ENCODE peak calls at places on chromosomes 4 and X, in eight cellular contexts. E is IMR-90, O is upper lobe of left lung, H is esophagus squamous epithelium, Y is Peyer's patch, I is transverse colon, K is suprapubic skin, D is adrenal gland. J is an unnamed sample.
A peak's percentile ranks its signal among the peaks of the same experiment; 100 is the strongest.

GRCh38 chr4:145843148-145843547 is 95.5 kb downstream of the ZNF827 start:
- DNase-seq in E (peak; percentile 83), O (no peak), H (no peak), Y (no peak), I (no peak), K (no peak), D (no peak), J (no peak)

GRCh38 chr4:139933541-139933940 is 220.4 kb downstream of the MAML3 start:
- DNase-seq in E (no peak), O (no peak), H (no peak), Y (peak; percentile 62), I (no peak), K (no peak), D (no peak), J (no peak)

GRCh38 chr4:83387922-83388676 is 53.5 kb upstream of the HPSE start:
- DNase-seq in E (no peak), O (no peak), H (no peak), Y (no peak), I (no peak), K (no peak), D (peak; percentile 74), J (no peak)

GRCh38 chrX:17788439-17788838 is 51.1 kb downstream of the SCML1 start:
- DNase-seq in E (peak; percentile 16), O (peak; percentile 38), H (no peak), Y (peak; percentile 51), I (peak; percentile 24), K (no peak), D (peak; percentile 41), J (no peak)

GRCh38 chr4:55345980-55346850 is at the start of gene SRD5A3:
- DNase-seq in E (peak; percentile 71), O (peak; percentile 88), H (peak; percentile 24), Y (peak; percentile 92), I (peak; percentile 90), K (peak; percentile 88), D (peak; percentile 87), J (peak; percentile 97)

GRCh38 chr4:181701219-181701618 is 542.0 kb upstream of the TENM3 start:
- DNase-seq in E (peak; percentile 15), O (no peak), H (no peak), Y (no peak), I (no peak), K (no peak), D (no peak), J (no peak)

GRCh38 chrX:41250867-41251266 is 83.1 kb upstream of the DDX3X start:
- DNase-seq in E (no peak), O (no peak), H (no peak), Y (no peak), I (no peak), K (no peak), D (no peak), J (no peak)

GRCh38 chrX:33178690-33179089 is 32.7 kb downstream of the DMD start:
- DNase-seq in E (no peak), O (no peak), H (no peak), Y (no peak), I (no peak), K (no peak), D (no peak), J (no peak)

GRCh38 chr4:169407217-169407845 is 136.6 kb upstream of the SH3RF1 start:
- DNase-seq in E (peak; percentile 66), O (no peak), H (no peak), Y (no peak), I (no peak), K (no peak), D (no peak), J (no peak)

GRCh38 chrX:137573356-137574101 is 7.6 kb downstream of the ZIC3 start:
- DNase-seq in E (no peak), O (no peak), H (no peak), Y (no peak), I (no peak), K (no peak), D (no peak), J (no peak)

GRCh38 chr4:149292422-149293055 is 523.1 kb downstream of the IQCM start:
- DNase-seq in E (no peak), O (no peak), H (no peak), Y (no peak), I (no peak), K (no peak), D (no peak), J (no peak)

GRCh38 chr4:7323872-7324650 is 110.7 kb downstream of the PSAPL1 start:
- DNase-seq in E (no peak), O (no peak), H (no peak), Y (no peak), I (no peak), K (no peak), D (no peak), J (peak; percentile 76)

GRCh38 chrX:994780-995179 is 217.7 kb downstream of the CRLF2 start:
- DNase-seq in E (no peak), O (no peak), H (no peak), Y (no peak), I (no peak), K (no peak), D (no peak), J (no peak)

DNA sequence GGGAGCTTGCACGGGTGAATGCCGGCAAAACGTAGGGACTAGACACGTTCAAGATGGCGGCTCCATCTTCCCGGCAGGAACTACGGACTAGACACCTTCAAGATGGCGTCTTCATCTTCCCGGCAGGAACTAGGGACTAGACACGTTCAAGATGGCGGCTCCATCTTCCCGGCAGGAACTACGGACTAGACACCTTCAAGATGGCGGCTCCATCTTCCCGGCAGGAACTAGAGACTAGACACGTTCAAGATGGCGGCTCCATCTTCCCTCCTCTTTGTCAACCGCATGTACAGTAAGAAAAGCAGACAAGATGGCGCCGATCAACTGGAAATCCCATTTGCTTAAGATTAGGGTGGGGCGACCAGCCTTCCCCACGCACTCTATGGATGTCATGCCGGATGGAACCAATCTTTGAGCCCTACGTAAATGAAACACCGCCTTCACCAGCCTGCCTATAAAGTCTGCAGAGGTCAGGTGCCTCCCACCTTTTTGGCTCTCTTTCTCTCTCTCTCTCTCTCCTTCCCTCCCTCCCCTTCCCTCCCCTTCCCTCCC is 222.4 kb downstream of the CRLF2 start:
- DNase-seq in E (peak; percentile 56), O (peak; percentile 92), H (peak; percentile 77), Y (no peak), I (peak; percentile 73), K (peak; percentile 80), D (peak; percentile 53), J (peak; percentile 92)
- H3K4me3 ChIP-seq in E (peak overlapping the region; percentile 21), O (no peak overlapping the region), H (peak overlapping the region; percentile 58), Y (no peak overlapping the region), I (no peak overlapping the region), K (no peak overlapping the region), D (peak overlapping the region; percentile 47), J (no peak overlapping the region)

GRCh38 chr4:41538887-41539498 is 1.0 kb downstream of the LIMCH1 start:
- DNase-seq in E (no peak), O (no peak), H (no peak), Y (no peak), I (no peak), K (no peak), D (peak; percentile 60), J (peak; percentile 77)
- TF ChIP-seq POLR2A in E (no peak), O (no peak), H (no peak), Y (no peak), I (no peak), K (no peak), D (no peak), J (no peak)

GRCh38 chrX:150899191-150899757 is 806 bp upstream of the CD99L2 start:
- DNase-seq in E (peak; percentile 6), O (peak; percentile 59), H (no peak), Y (peak; percentile 59), I (peak; percentile 58), K (no peak), D (peak; percentile 46), J (peak; percentile 90)
- H3K4me3 ChIP-seq in E (peak overlapping the region; percentile 70), O (peak overlapping the region; percentile 65), H (peak overlapping the region; percentile 77), Y (peak overlapping the region; percentile 83), I (peak overlapping the region; percentile 77), K (peak overlapping the region; percentile 71), D (peak overlapping the region; percentile 72), J (peak overlapping the region; percentile 48)

GRCh38 chrX:107775000-107775733 is 420 bp downstream of the TSC22D3 start:
- DNase-seq in E (no peak), O (no peak), H (no peak), Y (no peak), I (peak; percentile 15), K (no peak), D (peak; percentile 11), J (no peak)
- TF ChIP-seq POLR2A in E (no peak), O (no peak), H (no peak), Y (no peak), I (no peak), K (no peak), D (no peak), J (no peak)

DNA sequence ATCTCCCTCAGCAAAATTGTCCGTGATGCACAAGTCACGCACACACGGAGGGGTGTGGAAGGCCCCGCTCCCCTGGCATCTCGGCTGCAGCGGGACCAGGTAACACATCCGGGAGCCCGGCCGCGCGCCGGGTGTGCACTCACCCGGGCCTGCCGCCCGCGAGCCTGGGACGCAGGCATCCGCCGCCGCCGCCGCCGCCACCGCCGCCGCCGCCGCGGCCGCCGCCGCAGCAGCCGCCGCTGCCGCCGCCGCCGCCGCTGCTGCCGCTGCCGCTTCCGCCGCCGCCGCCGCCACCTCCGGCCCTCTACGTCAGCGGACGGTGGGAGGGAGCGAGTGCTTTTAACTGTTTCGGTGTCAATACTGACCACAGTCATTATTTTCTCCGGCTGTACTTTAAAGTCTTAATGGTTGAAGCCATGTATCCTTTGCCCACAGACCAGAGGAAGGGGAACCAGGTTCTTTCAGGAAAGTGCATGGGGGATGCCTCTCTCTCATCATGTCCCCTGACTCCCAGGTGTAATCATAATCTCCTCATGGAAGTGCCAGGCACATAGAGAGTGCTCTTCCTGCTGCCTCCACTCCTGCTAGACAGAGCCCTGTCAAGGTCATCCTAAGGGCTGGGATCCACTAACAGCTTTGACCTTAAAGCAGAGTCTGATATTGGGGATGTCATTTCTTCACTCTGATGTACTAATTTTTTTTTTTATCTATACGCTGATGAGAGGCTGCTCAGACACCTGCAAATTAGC is 38.0 kb downstream of the MAGEE2 start:
- DNase-seq in E (no peak), O (peak; percentile 25), H (no peak), Y (peak; percentile 49), I (peak; percentile 33), K (no peak), D (peak; percentile 35), J (peak; percentile 85)
- H3K4me3 ChIP-seq in E (peak overlapping the region; percentile 73), O (peak overlapping the region; percentile 50), H (peak overlapping the region; percentile 67), Y (peak overlapping the region; percentile 48), I (peak overlapping the region; percentile 52), K (peak overlapping the region; percentile 49), D (peak overlapping the region; percentile 59), J (peak overlapping the region; percentile 17)

DNA sequence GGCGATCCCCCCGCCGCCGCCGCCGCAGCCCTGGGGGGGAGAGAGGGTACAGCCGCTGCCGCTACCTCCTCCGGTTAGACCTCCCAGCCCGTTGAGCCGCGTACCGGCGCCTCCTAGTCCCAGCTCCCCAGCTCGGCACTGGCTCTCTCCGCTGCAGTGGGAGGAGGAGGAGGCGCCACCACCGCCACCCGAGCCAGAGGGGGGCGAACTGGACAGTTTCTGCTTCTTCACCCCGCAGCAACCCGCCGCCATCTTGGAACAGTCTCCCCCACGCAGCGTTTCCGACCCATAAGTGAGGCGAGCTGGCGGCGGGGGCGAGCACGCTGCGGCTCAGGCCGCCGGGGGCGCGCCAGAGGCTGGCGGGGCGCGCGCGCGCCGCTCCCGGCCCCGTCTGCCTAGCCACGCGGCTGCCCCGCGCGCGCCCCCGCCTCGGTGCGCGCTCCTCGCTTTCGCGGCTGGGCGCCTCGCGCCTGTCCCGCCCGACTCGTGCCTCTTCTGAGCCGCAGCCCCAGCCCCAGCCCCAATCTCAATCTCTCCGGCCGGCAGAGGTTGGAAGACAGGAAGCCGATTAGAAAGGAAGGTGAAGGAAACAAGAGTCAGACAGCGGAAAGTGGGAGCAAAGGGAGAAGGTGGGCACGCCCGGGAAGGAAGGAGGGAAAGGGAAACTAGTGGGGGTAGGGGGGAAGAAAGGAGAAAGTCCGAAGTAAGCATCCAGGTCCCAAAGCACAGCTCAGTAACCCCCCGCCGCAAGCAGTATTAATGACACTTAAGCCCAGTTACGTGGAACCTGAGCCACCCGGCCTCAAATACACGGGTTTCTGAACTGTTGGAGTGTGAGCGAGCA is at the start of gene AMMECR1:
- DNase-seq in E (peak; percentile 79), O (peak; percentile 77), H (peak; percentile 17), Y (peak; percentile 80), I (peak; percentile 79), K (peak; percentile 84), D (peak; percentile 76), J (peak; percentile 94)
- TF ChIP-seq POLR2A in E (peak; percentile 85), O (peak; percentile 77), H (peak; percentile 75), Y (peak; percentile 46), I (peak; percentile 58), K (no peak), D (no peak), J (peak; percentile 47)